ENCODE peak calls at places on chromosomes 3 and 15, in nine cellular contexts. One of them, this sample, is unnamed.
A peak's percentile ranks its signal among the peaks of the same experiment; 100 is the strongest.

GRCh38 chr3:181103605-181104004 is 114.1 kb upstream of the DNAJC19 start:
- DNase-seq in esophagus muscularis mucosa: no peak
- DNase-seq in breast epithelium: no peak
- DNase-seq in HCT116: peak; percentile 44
- DNase-seq in H1: peak; percentile 17
- DNase-seq in sigmoid colon: no peak
- DNase-seq in GM23338: peak; percentile 93
- DNase-seq in HepG2: peak; percentile 13
- DNase-seq in SK-N-SH: peak; percentile 12
- DNase-seq in this sample: no peak

GRCh38 chr3:98564282-98565005 is 29.0 kb downstream of the CPOX start:
- DNase-seq in esophagus muscularis mucosa: no peak
- DNase-seq in breast epithelium: no peak
- DNase-seq in HCT116: no peak
- DNase-seq in H1: no peak
- DNase-seq in sigmoid colon: no peak
- DNase-seq in GM23338: no peak
- DNase-seq in HepG2: no peak
- DNase-seq in SK-N-SH: no peak
- DNase-seq in this sample: no peak

GRCh38 chr15:35440265-35440664 is 105.7 kb downstream of the DPH6 start:
- DNase-seq in esophagus muscularis mucosa: no peak
- DNase-seq in breast epithelium: no peak
- DNase-seq in HCT116: no peak
- DNase-seq in H1: no peak
- DNase-seq in sigmoid colon: no peak
- DNase-seq in GM23338: no peak
- DNase-seq in HepG2: no peak
- DNase-seq in SK-N-SH: no peak
- DNase-seq in this sample: no peak

GRCh38 chr15:89226359-89227221 is 5.2 kb upstream of the RLBP1 start:
- DNase-seq in esophagus muscularis mucosa: peak; percentile 78
- DNase-seq in breast epithelium: no peak
- DNase-seq in HCT116: no peak
- DNase-seq in H1: no peak
- DNase-seq in sigmoid colon: no peak
- DNase-seq in GM23338: no peak
- DNase-seq in HepG2: peak; percentile 50
- DNase-seq in SK-N-SH: no peak
- DNase-seq in this sample: no peak

GRCh38 chr3:53554559-53555511 is 60.4 kb downstream of the CACNA1D start:
- DNase-seq in esophagus muscularis mucosa: peak; percentile 14
- DNase-seq in breast epithelium: no peak
- DNase-seq in HCT116: no peak
- DNase-seq in H1: no peak
- DNase-seq in sigmoid colon: no peak
- DNase-seq in GM23338: no peak
- DNase-seq in HepG2: no peak
- DNase-seq in SK-N-SH: no peak
- DNase-seq in this sample: no peak

GRCh38 chr15:38458646-38459045 is 4.7 kb downstream of the FAM98B start:
- DNase-seq in esophagus muscularis mucosa: no peak
- DNase-seq in breast epithelium: no peak
- DNase-seq in HCT116: no peak
- DNase-seq in H1: no peak
- DNase-seq in sigmoid colon: no peak
- DNase-seq in GM23338: no peak
- DNase-seq in HepG2: no peak
- DNase-seq in SK-N-SH: no peak
- DNase-seq in this sample: no peak

GRCh38 chr15:62564889-62565288 is 399.8 kb upstream of the C2CD4B start:
- DNase-seq in esophagus muscularis mucosa: no peak
- DNase-seq in breast epithelium: no peak
- DNase-seq in HCT116: no peak
- DNase-seq in H1: no peak
- DNase-seq in sigmoid colon: no peak
- DNase-seq in GM23338: no peak
- DNase-seq in HepG2: no peak
- DNase-seq in SK-N-SH: peak; percentile 29
- DNase-seq in this sample: no peak

GRCh38 chr3:195823998-195824397 is 12.3 kb upstream of the MUC4 start:
- DNase-seq in esophagus muscularis mucosa: no peak
- DNase-seq in breast epithelium: peak; percentile 73
- DNase-seq in HCT116: no peak
- DNase-seq in H1: no peak
- DNase-seq in sigmoid colon: no peak
- DNase-seq in GM23338: no peak
- DNase-seq in HepG2: no peak
- DNase-seq in SK-N-SH: no peak
- DNase-seq in this sample: no peak

GRCh38 chr15:85414991-85415390 is 34.6 kb downstream of the AKAP13 start:
- DNase-seq in esophagus muscularis mucosa: no peak
- DNase-seq in breast epithelium: no peak
- DNase-seq in HCT116: no peak
- DNase-seq in H1: no peak
- DNase-seq in sigmoid colon: no peak
- DNase-seq in GM23338: no peak
- DNase-seq in HepG2: no peak
- DNase-seq in SK-N-SH: no peak
- DNase-seq in this sample: no peak

GRCh38 chr15:85414037-85414436 is 33.6 kb downstream of the AKAP13 start:
- DNase-seq in esophagus muscularis mucosa: no peak
- DNase-seq in breast epithelium: no peak
- DNase-seq in HCT116: no peak
- DNase-seq in H1: no peak
- DNase-seq in sigmoid colon: no peak
- DNase-seq in GM23338: no peak
- DNase-seq in HepG2: no peak
- DNase-seq in SK-N-SH: no peak
- DNase-seq in this sample: no peak

GRCh38 chr15:85414495-85414894 is 34.1 kb downstream of the AKAP13 start:
- DNase-seq in esophagus muscularis mucosa: no peak
- DNase-seq in breast epithelium: no peak
- DNase-seq in HCT116: no peak
- DNase-seq in H1: no peak
- DNase-seq in sigmoid colon: no peak
- DNase-seq in GM23338: no peak
- DNase-seq in HepG2: no peak
- DNase-seq in SK-N-SH: no peak
- DNase-seq in this sample: no peak

GRCh38 chr15:85412956-85413854 is 32.8 kb downstream of the AKAP13 start:
- DNase-seq in esophagus muscularis mucosa: no peak
- DNase-seq in breast epithelium: no peak
- DNase-seq in HCT116: peak; percentile 88
- DNase-seq in H1: peak; percentile 29
- DNase-seq in sigmoid colon: peak; percentile 85
- DNase-seq in GM23338: no peak
- DNase-seq in HepG2: peak; percentile 90
- DNase-seq in SK-N-SH: peak; percentile 27
- DNase-seq in this sample: peak; percentile 30

DNA sequence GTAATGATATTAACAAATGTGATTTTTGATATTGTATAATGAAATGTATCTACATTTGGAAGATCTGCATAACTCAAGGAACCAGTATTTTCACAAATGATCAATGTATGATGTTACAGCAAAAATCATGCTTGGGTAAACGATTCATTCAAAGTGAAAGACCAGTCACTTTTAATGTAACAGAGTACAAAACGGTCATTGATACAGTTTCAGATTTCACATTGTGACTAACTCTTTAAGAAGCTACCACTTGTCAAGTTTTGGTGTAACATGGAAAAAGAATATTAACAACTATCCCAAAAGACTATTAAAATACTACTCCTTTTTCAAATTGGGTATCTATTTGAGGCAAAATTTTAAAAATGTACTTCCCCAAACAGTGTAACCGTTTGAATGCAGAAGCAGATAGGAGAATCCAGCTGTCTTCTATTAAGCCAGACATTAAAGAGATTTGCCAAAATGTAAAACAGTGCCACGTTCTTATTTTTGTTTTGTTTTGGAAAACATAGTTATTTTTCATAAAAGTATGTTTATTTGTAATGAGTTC is 31.7 kb downstream of the AKAP13 start:
- DNase-seq in esophagus muscularis mucosa: no peak
- DNase-seq in breast epithelium: no peak
- DNase-seq in HCT116: no peak
- DNase-seq in H1: no peak
- DNase-seq in sigmoid colon: no peak
- DNase-seq in GM23338: no peak
- DNase-seq in HepG2: peak; percentile 27
- DNase-seq in SK-N-SH: no peak
- DNase-seq in this sample: no peak
- H3K4me3 ChIP-seq in esophagus muscularis mucosa: no peak overlapping the region
- H3K4me3 ChIP-seq in breast epithelium: no peak overlapping the region
- H3K4me3 ChIP-seq in HCT116: no peak overlapping the region
- H3K4me3 ChIP-seq in H1: no peak overlapping the region
- H3K4me3 ChIP-seq in sigmoid colon: no peak overlapping the region
- H3K4me3 ChIP-seq in GM23338: no peak overlapping the region
- H3K4me3 ChIP-seq in HepG2: no peak overlapping the region
- H3K4me3 ChIP-seq in SK-N-SH: no peak overlapping the region
- H3K4me3 ChIP-seq in this sample: no peak overlapping the region

GRCh38 chr3:182921665-182922355 is 58.5 kb downstream of the DCUN1D1 start:
- DNase-seq in esophagus muscularis mucosa: no peak
- DNase-seq in breast epithelium: no peak
- DNase-seq in HCT116: no peak
- DNase-seq in H1: no peak
- DNase-seq in sigmoid colon: no peak
- DNase-seq in GM23338: no peak
- DNase-seq in HepG2: no peak
- DNase-seq in SK-N-SH: no peak
- DNase-seq in this sample: no peak

GRCh38 chr3:182925330-182925943 is 54.9 kb downstream of the DCUN1D1 start:
- DNase-seq in esophagus muscularis mucosa: no peak
- DNase-seq in breast epithelium: no peak
- DNase-seq in HCT116: no peak
- DNase-seq in H1: no peak
- DNase-seq in sigmoid colon: no peak
- DNase-seq in GM23338: no peak
- DNase-seq in HepG2: no peak
- DNase-seq in SK-N-SH: no peak
- DNase-seq in this sample: no peak

GRCh38 chr3:182917134-182917533 is 63.2 kb downstream of the DCUN1D1 start:
- DNase-seq in esophagus muscularis mucosa: no peak
- DNase-seq in breast epithelium: no peak
- DNase-seq in HCT116: no peak
- DNase-seq in H1: no peak
- DNase-seq in sigmoid colon: no peak
- DNase-seq in GM23338: no peak
- DNase-seq in HepG2: no peak
- DNase-seq in SK-N-SH: no peak
- DNase-seq in this sample: no peak

GRCh38 chr3:182919866-182920357 is 60.4 kb downstream of the DCUN1D1 start:
- DNase-seq in esophagus muscularis mucosa: no peak
- DNase-seq in breast epithelium: no peak
- DNase-seq in HCT116: no peak
- DNase-seq in H1: no peak
- DNase-seq in sigmoid colon: no peak
- DNase-seq in GM23338: no peak
- DNase-seq in HepG2: no peak
- DNase-seq in SK-N-SH: no peak
- DNase-seq in this sample: no peak

DNA sequence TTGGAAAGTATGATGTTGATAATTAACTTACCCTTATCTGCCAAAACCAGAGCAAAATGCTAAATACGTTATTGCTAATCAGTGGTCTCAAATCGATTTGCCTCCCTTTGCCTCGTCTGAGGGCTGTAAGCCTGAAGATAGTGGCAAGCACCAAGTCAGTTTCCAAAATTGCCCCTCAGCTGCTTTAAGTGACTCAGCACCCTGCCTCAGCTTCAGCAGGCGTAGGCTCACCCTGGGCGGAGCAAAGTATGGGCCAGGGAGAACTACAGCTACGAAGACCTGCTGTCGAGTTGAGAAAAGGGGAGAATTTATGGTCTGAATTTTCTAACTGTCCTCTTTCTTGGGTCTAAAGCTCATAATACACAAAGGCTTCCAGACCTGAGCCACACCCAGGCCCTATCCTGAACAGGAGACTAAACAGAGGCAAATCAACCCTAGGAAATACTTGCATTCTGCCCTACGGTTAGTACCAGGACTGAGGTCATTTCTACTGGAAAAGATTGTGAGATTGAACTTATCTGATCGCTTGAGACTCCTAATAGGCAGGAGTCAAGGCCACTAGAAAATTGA is 59.7 kb downstream of the DCUN1D1 start:
- DNase-seq in esophagus muscularis mucosa: no peak
- DNase-seq in breast epithelium: no peak
- DNase-seq in HCT116: peak; percentile 19
- DNase-seq in H1: peak; percentile 23
- DNase-seq in sigmoid colon: no peak
- DNase-seq in GM23338: peak; percentile 57
- DNase-seq in HepG2: no peak
- DNase-seq in SK-N-SH: no peak
- DNase-seq in this sample: no peak
- H3K4me1 ChIP-seq in esophagus muscularis mucosa: no peaks in the 10 kb centered on the region
- H3K4me1 ChIP-seq in breast epithelium: no peaks in the 10 kb centered on the region
- H3K4me1 ChIP-seq in HCT116: peaks cover 9% of the 10 kb centered on the region
- H3K4me1 ChIP-seq in H1: peaks cover 3% of the 10 kb centered on the region
- H3K4me1 ChIP-seq in sigmoid colon: peaks cover 6% of the 10 kb centered on the region
- H3K4me1 ChIP-seq in GM23338: peaks cover 12% of the 10 kb centered on the region
- H3K4me1 ChIP-seq in HepG2: no peaks in the 10 kb centered on the region
- H3K4me1 ChIP-seq in SK-N-SH: no peaks in the 10 kb centered on the region
- H3K4me1 ChIP-seq in this sample: no peaks in the 10 kb centered on the region

GRCh38 chr15:29550834-29551465 is 271.3 kb downstream of the TJP1 start:
- DNase-seq in esophagus muscularis mucosa: no peak
- DNase-seq in breast epithelium: no peak
- DNase-seq in HCT116: no peak
- DNase-seq in H1: no peak
- DNase-seq in sigmoid colon: no peak
- DNase-seq in GM23338: no peak
- DNase-seq in HepG2: no peak
- DNase-seq in SK-N-SH: no peak
- DNase-seq in this sample: no peak

DNA sequence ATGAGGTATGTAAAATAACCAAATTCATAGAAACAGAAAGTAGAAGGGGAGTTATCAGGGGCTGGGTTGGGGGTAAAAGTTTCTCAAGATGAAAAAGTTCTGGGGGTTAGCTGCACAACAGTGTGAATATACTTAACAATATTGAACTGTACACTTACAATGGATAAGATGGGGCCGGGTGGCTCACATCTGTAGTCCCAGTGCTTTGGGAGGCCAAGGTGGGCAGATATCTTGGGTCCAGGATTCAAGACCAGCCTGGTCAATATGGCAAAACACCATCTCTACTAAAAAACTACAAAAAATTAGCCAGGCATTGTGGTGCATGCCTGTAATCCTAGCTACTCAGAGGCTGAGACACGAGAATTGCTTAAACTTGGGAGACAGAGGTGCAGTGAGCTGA is 274.3 kb downstream of the TJP1 start:
- DNase-seq in esophagus muscularis mucosa: no peak
- DNase-seq in breast epithelium: no peak
- DNase-seq in HCT116: no peak
- DNase-seq in H1: no peak
- DNase-seq in sigmoid colon: no peak
- DNase-seq in GM23338: no peak
- DNase-seq in HepG2: no peak
- DNase-seq in SK-N-SH: no peak
- DNase-seq in this sample: no peak
- TF ChIP-seq POLR2AphosphoS5 in esophagus muscularis mucosa: no peak
- TF ChIP-seq POLR2AphosphoS5 in breast epithelium: no peak
- TF ChIP-seq POLR2AphosphoS5 in HCT116: no peak
- TF ChIP-seq POLR2AphosphoS5 in H1: no peak
- TF ChIP-seq POLR2AphosphoS5 in sigmoid colon: no peak
- TF ChIP-seq POLR2AphosphoS5 in GM23338: no peak
- TF ChIP-seq POLR2AphosphoS5 in HepG2: no peak
- TF ChIP-seq POLR2AphosphoS5 in SK-N-SH: no peak
- TF ChIP-seq POLR2AphosphoS5 in this sample: no peak

GRCh38 chr3:138942861-138943623 is 3.9 kb downstream of the FOXL2 start:
- DNase-seq in esophagus muscularis mucosa: no peak
- DNase-seq in breast epithelium: no peak
- DNase-seq in HCT116: no peak
- DNase-seq in H1: no peak
- DNase-seq in sigmoid colon: no peak
- DNase-seq in GM23338: peak; percentile 66
- DNase-seq in HepG2: no peak
- DNase-seq in SK-N-SH: peak; percentile 56
- DNase-seq in this sample: no peak
- H3K4me3 ChIP-seq in esophagus muscularis mucosa: no peak overlapping the region
- H3K4me3 ChIP-seq in breast epithelium: no peak overlapping the region
- H3K4me3 ChIP-seq in HCT116: no peak overlapping the region
- H3K4me3 ChIP-seq in H1: no peak overlapping the region
- H3K4me3 ChIP-seq in sigmoid colon: no peak overlapping the region
- H3K4me3 ChIP-seq in GM23338: peak overlapping the region; percentile 65
- H3K4me3 ChIP-seq in HepG2: no peak overlapping the region
- H3K4me3 ChIP-seq in SK-N-SH: no peak overlapping the region
- H3K4me3 ChIP-seq in this sample: no peak overlapping the region